ENCODE peak calls at places on chromosomes 11 and 22, in six cellular contexts. A is EH; I is glutamatergic neuron; O is NCI-H1417; V is activated T-cell treated with anti-CD3 and anti-CD28 coated beads, Interleukin-2, amount 50 U/mL, for 24 hours; Q is colonic mucosa. P is an unnamed sample.
A peak's percentile ranks its signal among the peaks of the same experiment; 100 is the strongest.

GRCh38 chr11:82523141-82523540 is 210.5 kb downstream of the FAM181B start:
- DNase-seq in I (peak; percentile 65), A (no peak), O (peak; percentile 18), V (no peak), Q (no peak), P (no peak)

GRCh38 chr11:112227002-112227401 is 774 bp downstream of the PTS start:
- DNase-seq in I (no peak), A (peak; percentile 56), O (no peak), Q (no peak), V (no peak), P (peak; percentile 30)

GRCh38 chr22:47944941-47945340 is 1182.5 kb downstream of the TBC1D22A start:
- DNase-seq in O (no peak), I (no peak), V (no peak), A (no peak), Q (no peak), P (peak; percentile 18)

GRCh38 chr22:35205141-35205775 is 52.0 kb upstream of the HMGXB4 start:
- DNase-seq in O (peak; percentile 56), I (no peak), V (no peak), A (no peak), Q (no peak), P (no peak)

GRCh38 chr22:29753808-29754657 is 12.8 kb downstream of the ZMAT5 start:
- DNase-seq in Q (no peak), I (no peak), O (no peak), V (no peak), A (no peak), P (no peak)

GRCh38 chr11:32255876-32256275 is 165.0 kb downstream of the RCN1 start:
- DNase-seq in A (no peak), V (no peak), Q (no peak), I (peak; percentile 43), O (no peak), P (no peak)

GRCh38 chr22:17922925-17923898 is 101.1 kb downstream of the MICAL3 start:
- DNase-seq in Q (no peak), V (no peak), O (no peak), I (no peak), A (peak; percentile 86), P (no peak)

GRCh38 chr22:36741204-36741793 is 34.6 kb downstream of the IFT27 start:
- DNase-seq in A (peak; percentile 35), O (no peak), Q (no peak), V (no peak), I (peak; percentile 48), P (no peak)

GRCh38 chr11:65279713-65280459 is 18.1 kb downstream of the POLA2 start:
- DNase-seq in A (peak; percentile 88), I (no peak), Q (no peak), O (no peak), V (no peak), P (no peak)

GRCh38 chr11:72578541-72578940 is 95.7 kb downstream of the PDE2A start:
- DNase-seq in O (no peak), A (no peak), V (no peak), I (no peak), Q (no peak), P (no peak)

GRCh38 chr22:39568278-39568981 is 2.1 kb upstream of the CACNA1I start:
- DNase-seq in V (no peak), A (no peak), Q (no peak), O (no peak), I (no peak), P (no peak)

GRCh38 chr22:46829140-46829891 is 66.9 kb downstream of the TBC1D22A start:
- DNase-seq in V (no peak), A (peak; percentile 95), Q (no peak), O (no peak), I (no peak), P (no peak)

GRCh38 chr11:134727636-134728035 is 315.6 kb upstream of the B3GAT1 start:
- DNase-seq in I (peak; percentile 64), V (no peak), O (no peak), Q (no peak), A (no peak), P (no peak)

GRCh38 chr11:64322925-64323260 is 5.0 kb downstream of the PRDX5 start:
- DNase-seq in V (no peak), O (no peak), A (no peak), I (peak; percentile 32), Q (no peak), P (no peak)

P was measured in NCI-H146.